ENCODE peak calls at places on chromosomes 13 and 19, in eight cellular contexts. O is sigmoid colon; S is lung microvascular endothelial cell; Y is T-cell; I is endothelial cell; F is activated effector memory CD4-positive, alpha-beta T cell treated with Interleukin-2 at 50 U/mL for 16 hours; P is kidney glomerular epithelial cell; C is aorta. D is an unnamed sample.

GRCh38 chr13:109647046-109647445 is 139.3 kb downstream of the IRS2 start:
- DNase-seq in O (no peak), S (no peak), Y (no peak), I (no peak), F (no peak), P (no peak), C (no peak), D (no peak)

GRCh38 chr13:34721631-34722144 is 220.4 kb upstream of the NBEA start:
- DNase-seq in O (no peak), S (no peak), Y (no peak), I (no peak), F (no peak), P (no peak), C (no peak), D (no peak)

GRCh38 chr13:27012482-27013197 is 159.0 kb downstream of the USP12 start:
- DNase-seq in O (no peak), S (no peak), Y (no peak), I (no peak), F (no peak), P (no peak), C (no peak), D (no peak)

GRCh38 chr19:3580156-3580955 is 4.9 kb upstream of the GIPC3 start:
- DNase-seq in O (no peak), S (peak), Y (no peak), I (no peak), F (no peak), P (peak), C (no peak), D (no peak)

GRCh38 chr13:80862466-80862865 is 521.5 kb upstream of the SPRY2 start:
- DNase-seq in O (no peak), S (no peak), Y (no peak), I (no peak), F (no peak), P (no peak), C (no peak), D (no peak)

GRCh38 chr13:42545842-42546241 is 28.1 kb upstream of the TNFSF11 start:
- DNase-seq in O (no peak), S (no peak), Y (no peak), I (no peak), F (no peak), P (no peak), C (no peak), D (no peak)

GRCh38 chr19:55101261-55101660 is 16.2 kb downstream of the PPP1R12C start:
- DNase-seq in O (no peak), S (no peak), Y (no peak), I (no peak), F (no peak), P (no peak), C (no peak), D (no peak)

GRCh38 chr13:20553309-20553708 is 13.6 kb upstream of the IFT88 start:
- DNase-seq in O (no peak), S (no peak), Y (no peak), I (no peak), F (no peak), P (no peak), C (no peak), D (no peak)

GRCh38 chr13:19083340-19083739 is 98.3 kb downstream of the TUBA3C start:
- DNase-seq in O (no peak), S (no peak), Y (no peak), I (no peak), F (no peak), P (no peak), C (no peak), D (no peak)

GRCh38 chr13:49503951-49504350 is 8.2 kb downstream of the PHF11 start:
- DNase-seq in O (no peak), S (no peak), Y (no peak), I (no peak), F (no peak), P (no peak), C (no peak), D (no peak)

GRCh38 chr13:75763511-75763910 is 127.4 kb downstream of the LMO7 start:
- DNase-seq in O (no peak), S (peak), Y (no peak), I (no peak), F (no peak), P (no peak), C (no peak), D (peak)

GRCh38 chr19:44909775-44910174 is 4.2 kb downstream of the APOE start:
- DNase-seq in O (no peak), S (no peak), Y (no peak), I (no peak), F (no peak), P (no peak), C (no peak), D (no peak)

GRCh38 chr19:58394821-58395219 is 636 bp upstream of the RNF225 start:
- DNase-seq in O (no peak), S (no peak), Y (no peak), I (no peak), F (no peak), P (no peak), C (peak), D (no peak)

GRCh38 chr19:33724021-33724722 is 72.5 kb upstream of the KCTD15 start:
- DNase-seq in O (no peak), S (no peak), Y (no peak), I (no peak), F (no peak), P (no peak), C (peak), D (no peak)

GRCh38 chr13:28579334-28579733 is 79.6 kb upstream of the POMP start:
- DNase-seq in O (no peak), S (peak), Y (no peak), I (peak), F (no peak), P (peak), C (no peak), D (no peak)

GRCh38 chr19:14363203-14364097 is 17.8 kb upstream of the ADGRE5 start:
- DNase-seq in O (peak), S (peak), Y (no peak), I (peak), F (no peak), P (peak), C (peak), D (no peak)

GRCh38 chr19:43755256-43755801 is 567 bp upstream of the SMG9 start:
- DNase-seq in O (peak), S (peak), Y (peak), I (peak), F (peak), P (peak), C (peak), D (no peak)

GRCh38 chr19:1000095-1000494 is at the start of gene GRIN3B:
- DNase-seq in O (no peak), S (peak), Y (peak), I (peak), F (peak), P (no peak), C (peak), D (no peak)

GRCh38 chr19:2577722-2578335 is 101.9 kb downstream of the GADD45B start:
- DNase-seq in O (peak), S (no peak), Y (no peak), I (no peak), F (no peak), P (no peak), C (peak), D (no peak)

GRCh38 chr13:31207630-31208549 is 8.1 kb downstream of the B3GLCT start:
- DNase-seq in O (peak), S (no peak), Y (no peak), I (no peak), F (no peak), P (peak), C (no peak), D (no peak)

GRCh38 chr19:55255618-55256423 is 3.0 kb downstream of the PPP6R1 start:
- DNase-seq in O (no peak), S (no peak), Y (peak), I (no peak), F (no peak), P (peak), C (no peak), D (no peak)

GRCh38 chr13:50072676-50073075 is 57.4 kb downstream of the KCNRG start:
- DNase-seq in O (no peak), S (no peak), Y (no peak), I (no peak), F (no peak), P (peak), C (no peak), D (no peak)